ENCODE peak calls at places on chromosomes 3 and 15, in eight cellular contexts. One of them, this sample, is unnamed.

GRCh38 chr3:115644391-115644790 is 21.1 kb downstream of the GAP43 start:
- DNase-seq in brain microvascular endothelial cell: no peak
- DNase-seq in kidney epithelial cell: no peak
- DNase-seq in astrocyte: peak; percentile 74
- DNase-seq in lower lobe of right lung: no peak
- DNase-seq in PC-3: no peak
- DNase-seq in A673: no peak
- DNase-seq in B cell: no peak
- DNase-seq in this sample: no peak

GRCh38 chr3:13011369-13012227 is 61.6 kb downstream of the IQSEC1 start:
- DNase-seq in brain microvascular endothelial cell: no peak
- DNase-seq in PC-3: peak; percentile 12
- DNase-seq in kidney epithelial cell: no peak
- DNase-seq in lower lobe of right lung: peak; percentile 80
- DNase-seq in A673: no peak
- DNase-seq in astrocyte: no peak
- DNase-seq in B cell: peak; percentile 92
- DNase-seq in this sample: peak; percentile 37

GRCh38 chr15:34233614-34234013 is 8.8 kb downstream of the EMC4 start:
- DNase-seq in astrocyte: no peak
- DNase-seq in brain microvascular endothelial cell: no peak
- DNase-seq in lower lobe of right lung: no peak
- DNase-seq in kidney epithelial cell: no peak
- DNase-seq in PC-3: no peak
- DNase-seq in B cell: no peak
- DNase-seq in A673: no peak
- DNase-seq in this sample: no peak

GRCh38 chr3:133570139-133570936 is 3.1 kb upstream of the CDV3 start:
- DNase-seq in brain microvascular endothelial cell: peak; percentile 65
- DNase-seq in astrocyte: peak; percentile 94
- DNase-seq in PC-3: peak; percentile 84
- DNase-seq in kidney epithelial cell: peak; percentile 88
- DNase-seq in A673: peak; percentile 15
- DNase-seq in lower lobe of right lung: no peak
- DNase-seq in B cell: no peak
- DNase-seq in this sample: no peak

GRCh38 chr3:29140706-29141105 is 140.2 kb upstream of the RBMS3 start:
- DNase-seq in astrocyte: no peak
- DNase-seq in kidney epithelial cell: no peak
- DNase-seq in lower lobe of right lung: no peak
- DNase-seq in A673: no peak
- DNase-seq in PC-3: no peak
- DNase-seq in brain microvascular endothelial cell: peak; percentile 22
- DNase-seq in B cell: no peak
- DNase-seq in this sample: no peak

GRCh38 chr15:64865998-64866520 is 24.3 kb downstream of the PLEKHO2 start:
- DNase-seq in PC-3: no peak
- DNase-seq in A673: peak; percentile 31
- DNase-seq in brain microvascular endothelial cell: peak; percentile 80
- DNase-seq in kidney epithelial cell: no peak
- DNase-seq in B cell: no peak
- DNase-seq in astrocyte: peak; percentile 84
- DNase-seq in lower lobe of right lung: no peak
- DNase-seq in this sample: no peak

GRCh38 chr3:14440531-14441239 is 38.3 kb downstream of the SLC6A6 start:
- DNase-seq in brain microvascular endothelial cell: no peak
- DNase-seq in astrocyte: no peak
- DNase-seq in A673: peak; percentile 81
- DNase-seq in B cell: no peak
- DNase-seq in kidney epithelial cell: peak; percentile 56
- DNase-seq in lower lobe of right lung: no peak
- DNase-seq in PC-3: peak; percentile 21
- DNase-seq in this sample: no peak

GRCh38 chr3:5110307-5110706 is 11.8 kb upstream of the ARL8B start:
- DNase-seq in brain microvascular endothelial cell: no peak
- DNase-seq in A673: no peak
- DNase-seq in PC-3: no peak
- DNase-seq in astrocyte: no peak
- DNase-seq in kidney epithelial cell: no peak
- DNase-seq in B cell: no peak
- DNase-seq in lower lobe of right lung: no peak
- DNase-seq in this sample: no peak

GRCh38 chr3:414063-414462 is 217.5 kb downstream of the CHL1 start:
- DNase-seq in B cell: no peak
- DNase-seq in PC-3: peak; percentile 57
- DNase-seq in astrocyte: peak; percentile 3
- DNase-seq in lower lobe of right lung: no peak
- DNase-seq in A673: peak; percentile 42
- DNase-seq in kidney epithelial cell: no peak
- DNase-seq in brain microvascular endothelial cell: no peak
- DNase-seq in this sample: no peak

GRCh38 chr3:195897081-195897852 is 11.1 kb downstream of the TNK2 start:
- DNase-seq in B cell: no peak
- DNase-seq in lower lobe of right lung: no peak
- DNase-seq in brain microvascular endothelial cell: peak; percentile 61
- DNase-seq in A673: no peak
- DNase-seq in astrocyte: peak; percentile 56
- DNase-seq in PC-3: peak; percentile 83
- DNase-seq in kidney epithelial cell: no peak
- DNase-seq in this sample: peak; percentile 80

GRCh38 chr3:188262913-188263683 is 109.1 kb downstream of the LPP start:
- DNase-seq in kidney epithelial cell: no peak
- DNase-seq in B cell: no peak
- DNase-seq in A673: peak; percentile 61
- DNase-seq in astrocyte: peak; percentile 94
- DNase-seq in PC-3: peak; percentile 96
- DNase-seq in lower lobe of right lung: no peak
- DNase-seq in brain microvascular endothelial cell: peak; percentile 62
- DNase-seq in this sample: no peak

GRCh38 chr15:65824941-65825544 is 33.0 kb upstream of the DENND4A start:
- DNase-seq in brain microvascular endothelial cell: no peak
- DNase-seq in PC-3: peak; percentile 9
- DNase-seq in B cell: no peak
- DNase-seq in astrocyte: peak; percentile 27
- DNase-seq in A673: no peak
- DNase-seq in kidney epithelial cell: no peak
- DNase-seq in lower lobe of right lung: no peak
- DNase-seq in this sample: no peak

GRCh38 chr3:125515421-125515820 is 4.6 kb downstream of the SNX4 start:
- DNase-seq in B cell: no peak
- DNase-seq in lower lobe of right lung: no peak
- DNase-seq in PC-3: no peak
- DNase-seq in astrocyte: no peak
- DNase-seq in kidney epithelial cell: no peak
- DNase-seq in brain microvascular endothelial cell: no peak
- DNase-seq in A673: no peak
- DNase-seq in this sample: no peak

GRCh38 chr3:65819896-65820295 is 218.8 kb downstream of the MAGI1 start:
- DNase-seq in PC-3: no peak
- DNase-seq in A673: no peak
- DNase-seq in lower lobe of right lung: no peak
- DNase-seq in astrocyte: no peak
- DNase-seq in kidney epithelial cell: no peak
- DNase-seq in B cell: no peak
- DNase-seq in brain microvascular endothelial cell: no peak
- DNase-seq in this sample: no peak

GRCh38 chr3:71307884-71308697 is 275.4 kb downstream of the FOXP1 start:
- DNase-seq in astrocyte: no peak
- DNase-seq in B cell: no peak
- DNase-seq in brain microvascular endothelial cell: no peak
- DNase-seq in PC-3: no peak
- DNase-seq in kidney epithelial cell: no peak
- DNase-seq in A673: no peak
- DNase-seq in lower lobe of right lung: no peak
- DNase-seq in this sample: no peak

GRCh38 chr15:100829457-100829856 is 50.2 kb upstream of the ALDH1A3 start:
- DNase-seq in kidney epithelial cell: no peak
- DNase-seq in PC-3: no peak
- DNase-seq in lower lobe of right lung: no peak
- DNase-seq in brain microvascular endothelial cell: no peak
- DNase-seq in B cell: no peak
- DNase-seq in A673: no peak
- DNase-seq in astrocyte: no peak
- DNase-seq in this sample: no peak

GRCh38 chr15:99486371-99487336 is 79.1 kb upstream of the MEF2A start:
- DNase-seq in A673: peak; percentile 75
- DNase-seq in brain microvascular endothelial cell: no peak
- DNase-seq in astrocyte: peak; percentile 49
- DNase-seq in kidney epithelial cell: peak; percentile 18
- DNase-seq in B cell: no peak
- DNase-seq in lower lobe of right lung: peak; percentile 84
- DNase-seq in PC-3: peak; percentile 62
- DNase-seq in this sample: peak; percentile 97

GRCh38 chr3:149367021-149367840 is 10.2 kb downstream of the TM4SF1 start:
- DNase-seq in kidney epithelial cell: peak; percentile 80
- DNase-seq in lower lobe of right lung: no peak
- DNase-seq in astrocyte: peak; percentile 62
- DNase-seq in B cell: no peak
- DNase-seq in brain microvascular endothelial cell: peak; percentile 56
- DNase-seq in A673: no peak
- DNase-seq in PC-3: peak; percentile 99
- DNase-seq in this sample: no peak
- TF ChIP-seq CTCF in kidney epithelial cell: no peak
- TF ChIP-seq CTCF in lower lobe of right lung: no peak
- TF ChIP-seq CTCF in astrocyte: no peak
- TF ChIP-seq CTCF in B cell: no peak
- TF ChIP-seq CTCF in brain microvascular endothelial cell: no peak
- TF ChIP-seq CTCF in A673: no peak
- TF ChIP-seq CTCF in PC-3: no peak
- TF ChIP-seq CTCF in this sample: no peak

DNA sequence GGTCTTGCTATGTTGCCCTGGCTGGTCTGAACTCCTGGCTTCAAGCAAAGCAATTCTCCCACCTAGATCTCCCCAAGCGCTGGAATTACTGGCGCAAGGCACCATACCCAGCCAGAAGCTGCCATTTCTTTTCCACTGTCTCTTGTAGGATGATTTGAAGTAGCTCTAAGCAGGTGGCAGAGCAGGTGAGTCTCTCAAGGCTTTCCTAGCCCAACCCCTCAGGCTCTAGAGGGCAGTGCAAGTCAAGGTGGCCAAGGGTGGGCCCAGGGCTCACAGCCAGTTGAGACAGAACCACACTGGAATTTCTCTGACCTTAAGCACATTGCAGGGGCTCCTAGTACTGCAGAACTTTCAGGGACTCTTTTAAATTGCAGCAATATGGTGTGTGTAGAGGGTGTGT is 15.6 kb upstream of the DAG1 start:
- DNase-seq in lower lobe of right lung: no peak
- DNase-seq in B cell: no peak
- DNase-seq in astrocyte: no peak
- DNase-seq in kidney epithelial cell: no peak
- DNase-seq in brain microvascular endothelial cell: no peak
- DNase-seq in PC-3: peak; percentile 66
- DNase-seq in A673: no peak
- DNase-seq in this sample: no peak
- TF ChIP-seq CTCF in lower lobe of right lung: peak; percentile 25
- TF ChIP-seq CTCF in B cell: no peak
- TF ChIP-seq CTCF in astrocyte: no peak
- TF ChIP-seq CTCF in kidney epithelial cell: peak; percentile 58
- TF ChIP-seq CTCF in brain microvascular endothelial cell: peak; percentile 28
- TF ChIP-seq CTCF in PC-3: peak; percentile 65
- TF ChIP-seq CTCF in A673: no peak
- TF ChIP-seq CTCF in this sample: peak; percentile 36

GRCh38 chr3:194245975-194246561 is 105.1 kb downstream of the CPN2 start:
- DNase-seq in B cell: no peak
- DNase-seq in PC-3: no peak
- DNase-seq in lower lobe of right lung: no peak
- DNase-seq in brain microvascular endothelial cell: no peak
- DNase-seq in astrocyte: no peak
- DNase-seq in A673: no peak
- DNase-seq in kidney epithelial cell: no peak
- DNase-seq in this sample: no peak
- TF ChIP-seq CTCF in B cell: no peak
- TF ChIP-seq CTCF in PC-3: no peak
- TF ChIP-seq CTCF in lower lobe of right lung: no peak
- TF ChIP-seq CTCF in brain microvascular endothelial cell: no peak
- TF ChIP-seq CTCF in astrocyte: no peak
- TF ChIP-seq CTCF in A673: no peak
- TF ChIP-seq CTCF in kidney epithelial cell: no peak
- TF ChIP-seq CTCF in this sample: peak; percentile 18

GRCh38 chr3:182567666-182568065 is 225.6 kb upstream of the ATP11B start:
- DNase-seq in astrocyte: peak; percentile 39
- DNase-seq in brain microvascular endothelial cell: no peak
- DNase-seq in B cell: no peak
- DNase-seq in lower lobe of right lung: no peak
- DNase-seq in kidney epithelial cell: no peak
- DNase-seq in PC-3: no peak
- DNase-seq in A673: peak; percentile 45
- DNase-seq in this sample: no peak
- TF ChIP-seq CTCF in astrocyte: no peak
- TF ChIP-seq CTCF in brain microvascular endothelial cell: no peak
- TF ChIP-seq CTCF in B cell: no peak
- TF ChIP-seq CTCF in lower lobe of right lung: no peak
- TF ChIP-seq CTCF in kidney epithelial cell: no peak
- TF ChIP-seq CTCF in PC-3: no peak
- TF ChIP-seq CTCF in A673: no peak
- TF ChIP-seq CTCF in this sample: peak; percentile 36

GRCh38 chr15:80835338-80835737 is 56.2 kb downstream of the CEMIP start:
- DNase-seq in B cell: no peak
- DNase-seq in lower lobe of right lung: no peak
- DNase-seq in kidney epithelial cell: no peak
- DNase-seq in PC-3: no peak
- DNase-seq in brain microvascular endothelial cell: no peak
- DNase-seq in astrocyte: no peak
- DNase-seq in A673: no peak
- DNase-seq in this sample: no peak
- TF ChIP-seq CTCF in B cell: no peak
- TF ChIP-seq CTCF in lower lobe of right lung: no peak
- TF ChIP-seq CTCF in kidney epithelial cell: peak; percentile 22
- TF ChIP-seq CTCF in PC-3: peak; percentile 42
- TF ChIP-seq CTCF in brain microvascular endothelial cell: peak; percentile 44
- TF ChIP-seq CTCF in astrocyte: no peak
- TF ChIP-seq CTCF in A673: no peak
- TF ChIP-seq CTCF in this sample: peak; percentile 43

DNA sequence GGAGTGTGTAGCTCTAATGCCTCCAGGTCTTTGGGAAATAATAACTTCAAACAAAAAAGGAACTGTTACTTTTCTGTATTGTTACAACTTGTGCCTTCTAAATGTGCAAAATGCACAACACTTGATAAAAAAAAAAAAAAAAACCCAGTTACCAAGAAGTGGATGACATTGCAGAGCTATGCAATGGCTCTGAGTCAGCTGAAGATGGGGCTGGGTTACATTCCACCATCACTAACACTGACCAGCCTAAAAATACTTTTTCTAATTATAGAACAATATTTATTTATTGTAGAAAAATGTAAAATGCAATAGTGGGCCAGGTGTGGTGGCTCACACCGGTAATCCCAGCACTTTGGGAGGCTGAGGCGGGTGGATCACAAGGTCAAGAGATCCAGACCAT is 65.8 kb upstream of the MANF start:
- DNase-seq in kidney epithelial cell: no peak
- DNase-seq in brain microvascular endothelial cell: no peak
- DNase-seq in lower lobe of right lung: no peak
- DNase-seq in astrocyte: no peak
- DNase-seq in A673: no peak
- DNase-seq in B cell: no peak
- DNase-seq in PC-3: no peak
- DNase-seq in this sample: no peak
- TF ChIP-seq CTCF in kidney epithelial cell: no peak
- TF ChIP-seq CTCF in brain microvascular endothelial cell: no peak
- TF ChIP-seq CTCF in lower lobe of right lung: no peak
- TF ChIP-seq CTCF in astrocyte: no peak
- TF ChIP-seq CTCF in A673: no peak
- TF ChIP-seq CTCF in B cell: no peak
- TF ChIP-seq CTCF in PC-3: no peak
- TF ChIP-seq CTCF in this sample: no peak

GRCh38 chr15:75731248-75732100 is 18.8 kb upstream of the CSPG4 start:
- DNase-seq in PC-3: no peak
- DNase-seq in B cell: no peak
- DNase-seq in astrocyte: no peak
- DNase-seq in A673: no peak
- DNase-seq in lower lobe of right lung: peak; percentile 71
- DNase-seq in kidney epithelial cell: no peak
- DNase-seq in brain microvascular endothelial cell: no peak
- DNase-seq in this sample: peak; percentile 89
- TF ChIP-seq CTCF in PC-3: no peak
- TF ChIP-seq CTCF in B cell: no peak
- TF ChIP-seq CTCF in astrocyte: no peak
- TF ChIP-seq CTCF in A673: peak; percentile 21
- TF ChIP-seq CTCF in lower lobe of right lung: no peak
- TF ChIP-seq CTCF in kidney epithelial cell: peak; percentile 8
- TF ChIP-seq CTCF in brain microvascular endothelial cell: peak; percentile 40
- TF ChIP-seq CTCF in this sample: no peak